ENCODE peak calls at places on chromosomes 12 and 14, in five cellular contexts. Z is AG04450, A is endodermal cell, L is omental fat pad, X is neural progenitor cell. I is an unnamed sample.

GRCh38 chr14:24172261-24172860 is 481 bp downstream of the REC8 start:
- DNase-seq in Z (no peak), A (peak; percentile 66), L (no peak), X (peak; percentile 45), I (no peak)

GRCh38 chr14:87615822-87616679 is 376.9 kb downstream of the GALC start:
- DNase-seq in Z (peak; percentile 3), A (peak; percentile 93), L (no peak), X (peak; percentile 80), I (no peak)

GRCh38 chr14:99148131-99148530 is 123.9 kb downstream of the BCL11B start:
- DNase-seq in Z (no peak), A (peak; percentile 27), L (no peak), X (no peak), I (peak; percentile 80)

GRCh38 chr14:95068521-95068920 is 88.8 kb downstream of the DICER1 start:
- DNase-seq in Z (no peak), A (peak; percentile 84), L (no peak), X (no peak), I (no peak)

GRCh38 chr14:37232907-37233481 is 35.3 kb downstream of the MIPOL1 start:
- DNase-seq in Z (peak; percentile 20), A (no peak), L (no peak), X (peak; percentile 48), I (no peak)

GRCh38 chr14:66038214-66038977 is 447.8 kb upstream of the CCDC196 start:
- DNase-seq in Z (no peak), A (no peak), L (no peak), X (no peak), I (no peak)

GRCh38 chr12:3133410-3133793 is 56.2 kb downstream of the TSPAN9 start:
- DNase-seq in Z (no peak), A (no peak), L (no peak), X (no peak), I (no peak)

GRCh38 chr14:38839743-38840375 is 263.2 kb downstream of the SEC23A start:
- DNase-seq in Z (no peak), A (no peak), L (no peak), X (no peak), I (no peak)

GRCh38 chr12:64922853-64923252 is 98.4 kb downstream of the TBC1D30 start:
- DNase-seq in Z (no peak), A (no peak), L (no peak), X (no peak), I (no peak)

GRCh38 chr12:42162940-42163339 is 18.3 kb upstream of the GXYLT1 start:
- DNase-seq in Z (no peak), A (no peak), L (no peak), X (no peak), I (no peak)

GRCh38 chr14:87992349-87992719 is 648 bp downstream of the GALC start:
- DNase-seq in Z (no peak), A (no peak), L (no peak), X (peak; percentile 60), I (no peak)

GRCh38 chr14:32648434-32648833 is 290.2 kb upstream of the NPAS3 start:
- DNase-seq in Z (peak; percentile 48), A (no peak), L (no peak), X (no peak), I (no peak)

GRCh38 chr12:108560321-108560721 is 652 bp downstream of the SART3 start:
- DNase-seq in Z (no peak), A (no peak), L (no peak), X (no peak), I (no peak)

GRCh38 chr14:78238141-78238540 is 68.0 kb downstream of the NRXN3 start:
- DNase-seq in Z (no peak), A (peak; percentile 14), L (no peak), X (no peak), I (no peak)

GRCh38 chr14:30291216-30291615 is 267.7 kb upstream of the G2E3 start:
- DNase-seq in Z (no peak), A (no peak), L (no peak), X (no peak), I (no peak)

GRCh38 chr12:14367097-14367661 is 1.7 kb downstream of the ATF7IP start:
- DNase-seq in Z (no peak), A (no peak), L (no peak), X (no peak), I (no peak)

GRCh38 chr12:14369322-14369721 is 3.8 kb downstream of the ATF7IP start:
- DNase-seq in Z (no peak), A (peak; percentile 49), L (no peak), X (no peak), I (no peak)

GRCh38 chr12:14364583-14365271 is 755 bp upstream of the ATF7IP start:
- DNase-seq in Z (no peak), A (no peak), L (no peak), X (no peak), I (no peak)

GRCh38 chr12:14365294-14366210 is at the start of gene ATF7IP:
- DNase-seq in Z (peak; percentile 94), A (peak; percentile 99), L (peak; percentile 94), X (peak; percentile 96), I (peak; percentile 98)

DNA sequence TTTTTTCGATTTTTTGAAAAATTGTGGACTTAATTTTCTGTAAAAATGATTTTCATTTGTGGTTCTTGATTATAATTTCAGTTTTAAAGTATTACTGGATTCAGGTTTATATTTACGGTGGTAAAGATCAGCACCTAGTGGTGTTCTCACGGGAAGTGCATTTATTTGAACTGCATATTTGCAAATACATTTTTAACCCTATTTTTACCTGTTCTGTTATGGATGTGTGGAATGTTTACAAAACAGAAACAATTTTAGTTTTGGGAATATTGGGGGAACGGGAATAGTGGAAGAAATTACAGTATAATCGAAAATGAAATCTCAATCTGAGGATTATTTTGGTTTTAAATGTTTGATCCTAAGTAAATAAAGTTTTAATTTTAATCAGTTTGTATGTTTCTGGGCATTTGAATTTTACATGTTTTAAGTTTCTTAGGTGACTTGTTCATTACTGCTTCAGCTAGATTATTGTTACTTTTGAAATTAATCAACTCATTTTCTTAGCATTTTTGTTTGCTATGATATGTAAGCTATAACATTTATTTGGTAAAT is 805 bp downstream of the ATF7IP start:
- DNase-seq in Z (no peak), A (no peak), L (no peak), X (no peak), I (no peak)
- TF ChIP-seq CTCF in Z (peak; percentile 19), A (peak; percentile 76), L (no peak), X (peak; percentile 52), I (peak; percentile 48)

GRCh38 chr12:6824085-6824800 is 2.6 kb downstream of the GPR162 start:
- DNase-seq in Z (no peak), A (no peak), L (no peak), X (no peak), I (no peak)

GRCh38 chr12:6826734-6827436 is 1.3 kb upstream of the P3H3 start:
- DNase-seq in Z (no peak), A (peak; percentile 58), L (no peak), X (no peak), I (no peak)

GRCh38 chr12:6826125-6826733 is 2.0 kb upstream of the P3H3 start:
- DNase-seq in Z (no peak), A (peak; percentile 52), L (no peak), X (no peak), I (no peak)

GRCh38 chr12:6824962-6825381 is 3.2 kb upstream of the P3H3 start:
- DNase-seq in Z (no peak), A (no peak), L (no peak), X (no peak), I (no peak)

DNA sequence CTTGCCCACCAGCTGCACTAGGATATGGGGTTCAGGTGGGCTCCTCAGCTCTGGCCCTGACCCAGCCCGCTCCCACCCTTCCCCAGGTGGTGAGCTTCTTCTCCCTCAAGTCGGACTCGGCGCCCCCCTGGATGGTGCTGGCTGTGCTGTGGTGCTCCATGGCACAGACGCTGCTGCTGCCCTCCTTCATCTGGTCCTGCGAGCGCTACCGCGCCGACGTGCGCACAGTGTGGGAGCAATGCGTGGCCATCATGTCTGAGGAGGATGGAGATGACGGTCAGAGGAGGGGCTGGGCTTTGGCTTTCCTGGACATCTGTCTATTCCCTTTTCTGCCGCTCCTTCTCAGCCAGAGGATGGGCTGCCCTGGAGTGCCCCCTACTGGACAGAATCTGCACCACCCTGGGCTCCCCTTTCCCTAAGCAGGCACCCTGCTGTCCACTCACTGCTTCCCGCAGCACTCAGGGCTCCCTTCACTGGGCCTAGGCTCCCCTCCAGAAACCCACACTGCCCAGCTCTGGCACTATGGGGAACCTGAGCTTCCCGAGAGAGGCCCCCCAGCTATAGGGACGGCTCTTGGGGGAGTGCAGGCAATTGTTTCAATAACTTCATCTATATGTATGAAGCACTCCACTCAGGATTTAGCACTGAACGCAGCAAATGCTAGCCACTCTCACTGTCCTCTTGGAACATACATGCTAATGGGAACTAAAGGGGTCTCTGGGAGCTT is 2.6 kb upstream of the P3H3 start:
- DNase-seq in Z (peak; percentile 60), A (peak; percentile 98), L (peak; percentile 76), X (peak; percentile 91), I (peak; percentile 96)
- TF ChIP-seq CTCF in Z (peak; percentile 96), A (peak; percentile 100), L (peak; percentile 82), X (peak; percentile 88), I (peak; percentile 96)

DNA sequence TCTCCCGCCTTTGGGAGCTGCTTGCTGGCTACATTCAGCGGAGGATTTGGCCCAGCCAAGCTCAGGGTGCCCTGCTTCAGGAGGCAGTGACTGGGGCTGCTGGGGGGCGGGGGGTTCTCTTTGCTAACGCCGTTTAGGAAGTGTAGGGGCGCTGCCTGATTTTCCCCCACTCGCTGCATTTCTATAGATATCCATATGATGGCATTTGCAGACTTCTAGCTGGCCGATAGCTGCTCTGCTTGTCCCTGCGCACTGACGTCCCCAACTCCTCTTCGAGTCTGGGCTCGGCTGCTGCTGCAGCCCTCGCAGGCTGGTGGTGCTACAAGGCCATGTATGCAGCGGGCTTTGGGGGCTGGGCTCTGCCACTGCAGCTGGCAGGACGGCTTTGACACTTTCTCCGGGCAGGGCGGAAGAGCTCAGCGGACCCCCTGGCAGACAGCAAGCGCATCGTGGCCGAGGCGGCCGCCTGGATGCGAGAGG is 3.1 kb downstream of the LRFN5 start:
- DNase-seq in Z (no peak), A (peak; percentile 94), L (no peak), X (peak; percentile 85), I (no peak)
- TF ChIP-seq CTCF in Z (peak; percentile 45), A (peak; percentile 71), L (no peak), X (peak; percentile 54), I (peak; percentile 30)

DNA sequence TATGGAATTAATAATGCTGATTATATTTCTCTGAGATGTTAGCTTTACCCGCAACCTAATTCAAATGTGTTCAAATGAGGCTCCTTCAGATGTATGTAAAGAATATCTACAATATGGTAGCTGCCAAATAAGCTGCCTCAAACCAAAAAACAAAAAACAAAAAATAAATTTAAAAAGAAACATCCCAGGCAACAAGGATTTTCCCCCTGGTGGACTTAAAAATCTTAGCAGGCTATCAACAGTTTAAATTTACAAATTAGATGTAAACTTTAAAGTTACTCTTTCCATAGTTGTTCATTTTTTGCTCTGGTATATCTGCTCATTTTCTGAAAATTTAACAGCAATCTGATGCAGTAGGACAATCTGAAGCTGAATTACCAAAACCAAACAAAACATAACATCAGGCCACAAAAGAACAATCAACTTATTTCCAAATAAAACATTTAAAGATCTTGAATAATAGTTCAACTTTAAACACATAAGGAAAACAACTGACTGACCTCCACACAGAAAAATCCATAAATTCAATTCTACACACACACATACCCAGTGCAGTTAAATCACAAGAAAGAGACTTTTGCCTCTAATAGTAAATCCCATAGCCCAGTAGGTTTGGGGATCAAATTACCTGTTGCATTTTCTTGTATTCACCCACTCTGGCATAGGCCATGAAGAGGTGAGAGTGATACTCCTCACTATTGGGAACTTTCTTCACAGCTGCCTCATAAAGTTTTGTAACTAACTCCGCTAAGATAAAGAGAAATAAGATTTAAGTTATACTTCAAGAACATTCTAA is 21.3 kb downstream of the NAA25 start:
- DNase-seq in Z (no peak), A (no peak), L (no peak), X (no peak), I (no peak)
- TF ChIP-seq CTCF in Z (peak; percentile 38), A (peak; percentile 60), L (no peak), X (no peak), I (peak; percentile 26)

I was measured in osteocyte.